ENCODE peak calls at places on chromosome 5, in five cellular contexts. O is fibroblast of lung, G is mucosa of descending colon, A is lung microvascular endothelial cell, T is activated T-helper 1 cell treated with Interleukin-2 at 50 U/mL for 16 hours. Y is an unnamed sample.
A peak's percentile ranks its signal among the peaks of the same experiment; 100 is the strongest.

GRCh38 chr5:149572576-149573231 is 8.6 kb upstream of the ARHGEF37 start:
- DNase-seq in O (no peak), A (no peak), G (peak; percentile 44), T (no peak), Y (no peak)

GRCh38 chr5:143041972-143042770 is 272.0 kb downstream of the ARHGAP26 start:
- DNase-seq in G (no peak), O (peak; percentile 66), A (no peak), T (no peak), Y (no peak)

GRCh38 chr5:11520241-11520929 is 383.9 kb downstream of the CTNND2 start:
- DNase-seq in A (no peak), O (no peak), G (no peak), T (no peak), Y (no peak)

GRCh38 chr5:72141440-72142271 is 34.4 kb downstream of the MAP1B start:
- DNase-seq in A (peak; percentile 89), O (peak; percentile 98), T (no peak), G (no peak), Y (peak; percentile 92)

GRCh38 chr5:87769137-87769536 is 356.4 kb upstream of the CCNH start:
- DNase-seq in G (no peak), O (no peak), T (no peak), A (no peak), Y (no peak)

GRCh38 chr5:124661317-124662141 is 84.9 kb downstream of the ZNF608 start:
- DNase-seq in A (peak; percentile 94), G (no peak), T (no peak), O (peak; percentile 67), Y (peak; percentile 90)

GRCh38 chr5:14208071-14209021 is 65.2 kb downstream of the TRIO start:
- DNase-seq in T (no peak), O (peak; percentile 95), G (peak; percentile 72), A (peak; percentile 93), Y (peak; percentile 96)

GRCh38 chr5:92896722-92897121 is 684.3 kb downstream of the NR2F1-AS1 start:
- DNase-seq in G (no peak), A (no peak), T (no peak), O (no peak), Y (no peak)

GRCh38 chr5:167982-168660 is 23.2 kb upstream of the LRRC14B start:
- DNase-seq in O (peak; percentile 97), A (peak; percentile 96), G (no peak), T (no peak), Y (peak; percentile 96)

GRCh38 chr5:94316916-94317838 is 301.2 kb downstream of the KIAA0825 start:
- DNase-seq in O (peak; percentile 72), A (no peak), G (no peak), T (no peak), Y (no peak)

GRCh38 chr5:132751444-132751843 is 4.2 kb downstream of the CCNI2 start:
- DNase-seq in T (no peak), A (no peak), G (no peak), O (peak; percentile 77), Y (no peak)

GRCh38 chr5:68086857-68087256 is 128.7 kb upstream of the PIK3R1 start:
- DNase-seq in T (no peak), G (peak; percentile 23), O (peak; percentile 76), A (peak; percentile 86), Y (peak; percentile 28)

GRCh38 chr5:154520861-154521453 is 42.9 kb upstream of the HAND1 start:
- DNase-seq in G (peak; percentile 33), T (no peak), O (peak; percentile 9), A (peak; percentile 10), Y (peak; percentile 25)